ENCODE peak calls at places on chromosome X, in five cellular contexts. C, Q, H, X and I are unnamed samples.

GRCh38 chrX:129600981-129601424 is 53.8 kb downstream of the APLN start:
- DNase-seq in C (no peak), Q (no peak), H (no peak), X (no peak), I (no peak)

GRCh38 chrX:10756365-10756915 is 136.1 kb upstream of the MID1 start:
- DNase-seq in C (no peak), Q (no peak), H (no peak), X (peak), I (no peak)

GRCh38 chrX:77436682-77437081 is 10.5 kb upstream of the FGF16 start:
- DNase-seq in C (no peak), Q (no peak), H (no peak), X (no peak), I (no peak)

GRCh38 chrX:151697537-151697936 is 2.3 kb downstream of the PRRG3 start:
- DNase-seq in C (no peak), Q (no peak), H (no peak), X (no peak), I (no peak)

GRCh38 chrX:88613338-88613737 is 133.7 kb upstream of the CPXCR1 start:
- DNase-seq in C (no peak), Q (no peak), H (no peak), X (no peak), I (no peak)

GRCh38 chrX:112211459-112211858 is 128.9 kb upstream of the TRPC5 start:
- DNase-seq in C (no peak), Q (no peak), H (no peak), X (no peak), I (no peak)

GRCh38 chrX:44975666-44976263 is 102.8 kb downstream of the KDM6A start:
- DNase-seq in C (no peak), Q (no peak), H (no peak), X (peak), I (no peak)

GRCh38 chrX:111244238-111244750 is 26.0 kb downstream of the CAPN6 start:
- DNase-seq in C (no peak), Q (no peak), H (no peak), X (no peak), I (no peak)

GRCh38 chrX:31136144-31136572 is 64.3 kb upstream of the FTHL17 start:
- DNase-seq in C (no peak), Q (no peak), H (no peak), X (no peak), I (no peak)

GRCh38 chrX:7264399-7264798 is 116.4 kb upstream of the PUDP start:
- DNase-seq in C (no peak), Q (no peak), H (no peak), X (no peak), I (no peak)

GRCh38 chrX:107565916-107566602 is 62.3 kb upstream of the PRPS1 start:
- DNase-seq in C (no peak), Q (no peak), H (no peak), X (no peak), I (no peak)

GRCh38 chrX:14697453-14697852 is 168.1 kb downstream of the GLRA2 start:
- DNase-seq in C (no peak), Q (no peak), H (no peak), X (no peak), I (no peak)

GRCh38 chrX:39941332-39941920 is 156.3 kb downstream of the BCOR start:
- DNase-seq in C (no peak), Q (peak), H (no peak), X (no peak), I (no peak)

GRCh38 chrX:74492720-74493201 is 71.5 kb downstream of the SLC16A2 start:
- DNase-seq in C (no peak), Q (no peak), H (no peak), X (no peak), I (no peak)

GRCh38 chrX:151912221-151912620 is 468 bp upstream of the MAGEA4 start:
- DNase-seq in C (no peak), Q (peak), H (no peak), X (no peak), I (no peak)

GRCh38 chrX:136867518-136867917 is 13.0 kb downstream of the RBMX start:
- DNase-seq in C (no peak), Q (no peak), H (no peak), X (no peak), I (no peak)

GRCh38 chrX:84168574-84168973 is 19.4 kb downstream of the RPS6KA6 start:
- DNase-seq in C (no peak), Q (no peak), H (no peak), X (no peak), I (no peak)

GRCh38 chrX:154731881-154732280 is 19.0 kb downstream of the GAB3 start:
- DNase-seq in C (no peak), Q (no peak), H (no peak), X (no peak), I (no peak)

GRCh38 chrX:77493677-77494553 is 46.7 kb downstream of the FGF16 start:
- DNase-seq in C (peak), Q (no peak), H (no peak), X (no peak), I (no peak)

GRCh38 chrX:115036029-115036428 is 18.6 kb upstream of the IL13RA2 start:
- DNase-seq in C (no peak), Q (no peak), H (no peak), X (no peak), I (no peak)

GRCh38 chrX:115029869-115030564 is 12.6 kb upstream of the IL13RA2 start:
- DNase-seq in C (no peak), Q (no peak), H (no peak), X (no peak), I (no peak)

GRCh38 chrX:115030635-115031034 is 13.2 kb upstream of the IL13RA2 start:
- DNase-seq in C (no peak), Q (no peak), H (no peak), X (peak), I (no peak)

GRCh38 chrX:115031989-115032388 is 14.6 kb upstream of the IL13RA2 start:
- DNase-seq in C (no peak), Q (no peak), H (no peak), X (no peak), I (no peak)
- TF ChIP-seq CTCF in C (no peak), Q (no peak), H (no peak), X (no peak), I (no peak)

GRCh38 chrX:47628980-47629379 is 750 bp downstream of the CFP start:
- DNase-seq in C (no peak), Q (no peak), H (no peak), X (no peak), I (no peak)
- TF ChIP-seq CTCF in C (no peak), Q (no peak), H (no peak), X (no peak), I (no peak)

GRCh38 chrX:41737065-41737464 is 13.1 kb downstream of the GPR82 start:
- DNase-seq in C (no peak), Q (no peak), H (no peak), X (no peak), I (no peak)

GRCh38 chrX:41730101-41730500 is 6.1 kb downstream of the GPR82 start:
- DNase-seq in C (no peak), Q (no peak), H (no peak), X (no peak), I (no peak)

GRCh38 chrX:41733939-41734338 is 10.0 kb downstream of the GPR82 start:
- DNase-seq in C (no peak), Q (no peak), H (no peak), X (no peak), I (no peak)

GRCh38 chrX:41732260-41732659 is 8.3 kb downstream of the GPR82 start:
- DNase-seq in C (no peak), Q (no peak), H (no peak), X (no peak), I (no peak)

DNA sequence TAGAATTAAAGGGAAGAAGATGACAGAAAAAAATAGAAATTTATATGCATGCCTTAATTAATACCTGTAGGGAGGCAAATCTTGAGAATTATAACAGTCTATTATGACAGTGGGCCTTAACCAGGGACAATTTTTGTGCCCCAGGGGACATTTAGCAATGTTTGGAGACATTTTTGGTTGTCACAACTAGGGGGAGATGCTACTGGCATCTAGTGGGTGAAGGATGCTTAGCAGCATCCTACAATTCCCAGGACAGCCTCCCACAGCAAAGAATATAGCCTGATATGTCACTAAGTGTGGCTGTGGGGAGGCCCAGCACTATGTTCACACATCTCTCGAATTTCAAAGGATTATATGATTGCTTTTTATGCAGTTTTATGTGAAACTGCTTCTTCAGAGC is 10.5 kb downstream of the GPR82 start:
- DNase-seq in C (no peak), Q (no peak), H (no peak), X (no peak), I (no peak)
- TF ChIP-seq CTCF in C (no peak), Q (no peak), H (no peak), X (peak), I (no peak)

GRCh38 chrX:126733874-126734273 is 85.7 kb upstream of the PRR32 start:
- DNase-seq in C (no peak), Q (no peak), H (no peak), X (no peak), I (no peak)
- TF ChIP-seq CTCF in C (no peak), Q (no peak), H (no peak), X (no peak), I (no peak)

GRCh38 chrX:153412746-153413720 is 1.8 kb downstream of the ZFP92 start:
- DNase-seq in C (no peak), Q (peak), H (no peak), X (no peak), I (no peak)
- TF ChIP-seq CTCF in C (no peak), Q (no peak), H (no peak), X (no peak), I (no peak)

GRCh38 chrX:56789518-56790070 is 60.6 kb downstream of the NBDY start:
- DNase-seq in C (no peak), Q (peak), H (peak), X (no peak), I (no peak)

GRCh38 chrX:56786889-56787733 is 58.1 kb downstream of the NBDY start:
- DNase-seq in C (no peak), Q (no peak), H (peak), X (no peak), I (peak)

GRCh38 chrX:56788229-56788628 is 59.2 kb downstream of the NBDY start:
- DNase-seq in C (no peak), Q (peak), H (peak), X (no peak), I (peak)

GRCh38 chrX:56787734-56788152 is 58.7 kb downstream of the NBDY start:
- DNase-seq in C (no peak), Q (peak), H (peak), X (no peak), I (peak)

DNA sequence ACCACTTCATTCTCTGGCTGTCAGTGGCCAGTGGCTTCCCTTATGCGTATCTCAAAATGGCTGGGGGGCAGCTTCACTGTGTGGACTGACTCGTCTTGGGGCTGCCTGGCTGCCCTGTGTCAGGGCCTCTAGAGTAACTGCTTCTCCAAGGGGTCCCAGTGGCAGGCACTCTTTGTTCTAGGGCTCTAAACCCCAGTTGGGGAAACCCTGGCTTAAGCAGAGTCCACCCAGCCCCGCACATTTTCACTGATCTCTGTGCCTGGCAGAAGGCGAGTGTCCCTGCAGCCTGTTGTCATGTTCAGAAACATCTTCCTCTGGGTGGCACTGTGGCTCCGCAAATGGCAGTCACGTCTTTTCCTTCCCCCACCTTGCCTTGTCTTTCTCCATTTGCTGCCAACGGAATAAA is 59.7 kb downstream of the NBDY start:
- DNase-seq in C (no peak), Q (peak), H (peak), X (no peak), I (peak)
- TF ChIP-seq CTCF in C (no peak), Q (no peak), H (no peak), X (no peak), I (no peak)

GRCh38 chrX:150365953-150366911 is 3.1 kb downstream of the MAMLD1 start:
- DNase-seq in C (peak), Q (peak), H (peak), X (no peak), I (no peak)
- TF ChIP-seq CTCF in C (no peak), Q (no peak), H (no peak), X (no peak), I (no peak)

GRCh38 chrX:124098089-124098488 is 136.6 kb downstream of the STAG2 start:
- DNase-seq in C (no peak), Q (no peak), H (no peak), X (no peak), I (no peak)
- TF ChIP-seq CTCF in C (peak), Q (no peak), H (no peak), X (peak), I (no peak)

GRCh38 chrX:82224961-82225360 is 1023.1 kb downstream of the SH3BGRL start:
- DNase-seq in C (no peak), Q (no peak), H (no peak), X (no peak), I (no peak)

GRCh38 chrX:82232679-82233078 is 1030.8 kb downstream of the SH3BGRL start:
- DNase-seq in C (no peak), Q (no peak), H (no peak), X (no peak), I (no peak)

DNA sequence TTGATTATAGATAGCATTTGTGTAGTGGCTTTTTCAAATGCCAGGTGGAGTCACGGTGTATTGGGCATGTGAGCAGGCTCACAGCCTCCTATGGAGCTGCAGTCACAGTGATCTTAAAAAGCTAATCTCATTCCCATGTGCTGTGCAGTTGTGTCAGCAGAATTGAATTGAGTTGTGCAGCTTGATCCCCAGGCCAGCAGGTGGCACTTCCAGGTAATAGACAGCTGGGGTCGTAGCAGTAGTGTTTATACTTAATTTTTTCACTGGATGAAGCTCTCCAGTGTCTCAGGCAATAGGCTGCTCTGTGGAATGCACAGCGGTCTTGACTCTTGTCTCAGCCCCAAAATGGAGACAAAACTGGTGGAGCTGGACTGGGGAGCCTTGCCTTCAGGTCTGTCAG is 1028.1 kb downstream of the SH3BGRL start:
- DNase-seq in C (no peak), Q (no peak), H (no peak), X (no peak), I (no peak)
- TF ChIP-seq CTCF in C (no peak), Q (no peak), H (no peak), X (no peak), I (no peak)